ENCODE peak calls at places on chromosome 11, in seven cellular contexts. One of them, this sample, is unnamed.

GRCh38 chr11:43359432-43359818 is 705 bp downstream of the TTC17 start:
- DNase-seq in NCI-H345: no peak
- DNase-seq in OCI-LY7: peak; percentile 63
- DNase-seq in skeletal muscle cell: no peak
- DNase-seq in HL-60: peak; percentile 18
- DNase-seq in uterus: no peak
- DNase-seq in activated T-helper 9 cell treated with anti-CD3 and anti-CD28 coated beads, Interleukin-2, amount 50 U/mL, for 16 hours: peak; percentile 26
- DNase-seq in this sample: no peak

GRCh38 chr11:73141031-73141308 is 1.1 kb downstream of the FCHSD2 start:
- DNase-seq in uterus: peak; percentile 21
- DNase-seq in skeletal muscle cell: no peak
- DNase-seq in HL-60: no peak
- DNase-seq in NCI-H345: no peak
- DNase-seq in activated T-helper 9 cell treated with anti-CD3 and anti-CD28 coated beads, Interleukin-2, amount 50 U/mL, for 16 hours: no peak
- DNase-seq in OCI-LY7: peak; percentile 35
- DNase-seq in this sample: no peak

GRCh38 chr11:4019891-4020290 is 74.7 kb upstream of the RRM1 start:
- DNase-seq in uterus: no peak
- DNase-seq in OCI-LY7: no peak
- DNase-seq in skeletal muscle cell: no peak
- DNase-seq in activated T-helper 9 cell treated with anti-CD3 and anti-CD28 coated beads, Interleukin-2, amount 50 U/mL, for 16 hours: no peak
- DNase-seq in NCI-H345: no peak
- DNase-seq in HL-60: no peak
- DNase-seq in this sample: no peak

GRCh38 chr11:86916330-86916729 is 38.9 kb downstream of the FZD4 start:
- DNase-seq in HL-60: no peak
- DNase-seq in activated T-helper 9 cell treated with anti-CD3 and anti-CD28 coated beads, Interleukin-2, amount 50 U/mL, for 16 hours: no peak
- DNase-seq in OCI-LY7: no peak
- DNase-seq in uterus: no peak
- DNase-seq in NCI-H345: no peak
- DNase-seq in skeletal muscle cell: no peak
- DNase-seq in this sample: no peak

GRCh38 chr11:116697639-116698038 is 75.1 kb downstream of the BUD13 start:
- DNase-seq in skeletal muscle cell: no peak
- DNase-seq in HL-60: no peak
- DNase-seq in NCI-H345: no peak
- DNase-seq in OCI-LY7: no peak
- DNase-seq in activated T-helper 9 cell treated with anti-CD3 and anti-CD28 coated beads, Interleukin-2, amount 50 U/mL, for 16 hours: no peak
- DNase-seq in uterus: no peak
- DNase-seq in this sample: no peak

GRCh38 chr11:117229411-117229810 is 2.5 kb downstream of the PCSK7 start:
- DNase-seq in activated T-helper 9 cell treated with anti-CD3 and anti-CD28 coated beads, Interleukin-2, amount 50 U/mL, for 16 hours: no peak
- DNase-seq in uterus: no peak
- DNase-seq in OCI-LY7: no peak
- DNase-seq in HL-60: no peak
- DNase-seq in NCI-H345: no peak
- DNase-seq in skeletal muscle cell: no peak
- DNase-seq in this sample: no peak

GRCh38 chr11:1054143-1055108 is 17.9 kb upstream of the MUC6 start:
- DNase-seq in NCI-H345: no peak
- DNase-seq in skeletal muscle cell: no peak
- DNase-seq in uterus: peak; percentile 9
- DNase-seq in activated T-helper 9 cell treated with anti-CD3 and anti-CD28 coated beads, Interleukin-2, amount 50 U/mL, for 16 hours: no peak
- DNase-seq in HL-60: no peak
- DNase-seq in OCI-LY7: no peak
- DNase-seq in this sample: no peak

GRCh38 chr11:1669546-1670218 is 27.3 kb upstream of the KRTAP5-6 start:
- DNase-seq in HL-60: no peak
- DNase-seq in skeletal muscle cell: no peak
- DNase-seq in uterus: no peak
- DNase-seq in activated T-helper 9 cell treated with anti-CD3 and anti-CD28 coated beads, Interleukin-2, amount 50 U/mL, for 16 hours: no peak
- DNase-seq in NCI-H345: no peak
- DNase-seq in OCI-LY7: no peak
- DNase-seq in this sample: no peak

This sample was measured in neural crest cell.